ENCODE peak calls at places on chromosomes 12 and 14, in four cellular contexts. G is K562, C is HepG2, I is SK-N-SH. R is an unnamed sample.
A peak's percentile ranks its signal among the peaks of the same experiment; 100 is the strongest.

GRCh38 chr14:71287567-71287966 is 380.3 kb downstream of the PCNX1 start:
- DNase-seq in G (no peak), C (no peak), I (no peak), R (no peak)

GRCh38 chr14:75427126-75427481 is 718 bp upstream of the JDP2 start:
- DNase-seq in G (no peak), C (no peak), I (no peak), R (no peak)

GRCh38 chr14:104362761-104363605 is 216.6 kb upstream of the C14orf180 start:
- DNase-seq in G (no peak), C (no peak), I (peak; percentile 36), R (no peak)

GRCh38 chr12:21941522-21942376 is 523 bp upstream of the ABCC9 start:
- DNase-seq in G (no peak), C (no peak), I (peak; percentile 33), R (peak; percentile 71)

GRCh38 chr14:33691907-33692306 is 259.0 kb downstream of the EGLN3 start:
- DNase-seq in G (no peak), C (no peak), I (no peak), R (no peak)

GRCh38 chr12:108734200-108734906 is 3.0 kb upstream of the CORO1C start:
- DNase-seq in G (no peak), C (peak; percentile 98), I (no peak), R (no peak)

GRCh38 chr14:85536835-85537195 is 6.9 kb downstream of the FLRT2 start:
- DNase-seq in G (no peak), C (no peak), I (no peak), R (no peak)

GRCh38 chr12:94601972-94602517 is 48.3 kb downstream of the TMCC3 start:
- DNase-seq in G (no peak), C (no peak), I (no peak), R (no peak)

GRCh38 chr14:37641117-37641516 is 45.7 kb downstream of the TTC6 start:
- DNase-seq in G (no peak), C (no peak), I (no peak), R (no peak)

GRCh38 chr14:84090837-84091236 is 1439.1 kb upstream of the FLRT2 start:
- DNase-seq in G (no peak), C (no peak), I (no peak), R (no peak)

GRCh38 chr12:53051058-53051880 is 1.4 kb downstream of the TNS2 start:
- DNase-seq in G (no peak), C (peak; percentile 82), I (no peak), R (no peak)

GRCh38 chr12:89369166-89369565 is 16.9 kb upstream of the DUSP6 start:
- DNase-seq in G (no peak), C (no peak), I (no peak), R (no peak)

GRCh38 chr12:131841547-131841946 is 13.4 kb downstream of the MMP17 start:
- DNase-seq in G (no peak), C (no peak), I (no peak), R (no peak)

GRCh38 chr12:79373896-79374499 is 316.8 kb downstream of the PAWR start:
- DNase-seq in G (peak; percentile 38), C (peak; percentile 9), I (peak; percentile 74), R (peak; percentile 61)

GRCh38 chr14:70856851-70857498 is 47.7 kb upstream of the MAP3K9 start:
- DNase-seq in G (no peak), C (no peak), I (no peak), R (no peak)

GRCh38 chr14:55645845-55646832 is 66.1 kb downstream of the KTN1 start:
- DNase-seq in G (no peak), C (no peak), I (no peak), R (no peak)

GRCh38 chr12:52349196-52349595 is 18.1 kb downstream of the KRT85 start:
- DNase-seq in G (no peak), C (no peak), I (no peak), R (no peak)

GRCh38 chr12:92133795-92134637 is 11.6 kb downstream of the BTG1 start:
- DNase-seq in G (no peak), C (no peak), I (peak; percentile 28), R (no peak)

GRCh38 chr12:116393859-116394650 is 116.6 kb upstream of the MED13L start:
- DNase-seq in G (no peak), C (no peak), I (no peak), R (no peak)

GRCh38 chr12:43835656-43836454 is at the start of gene TMEM117:
- DNase-seq in G (peak; percentile 55), C (peak; percentile 25), I (peak; percentile 86), R (peak; percentile 70)

GRCh38 chr12:96368233-96368632 is 32.0 kb downstream of the CDK17 start:
- DNase-seq in G (no peak), C (no peak), I (no peak), R (no peak)

GRCh38 chr12:93408813-93409212 is 31.1 kb downstream of the NUDT4 start:
- DNase-seq in G (no peak), C (no peak), I (no peak), R (no peak)

GRCh38 chr12:30395190-30395589 is 300.5 kb downstream of the IPO8 start:
- DNase-seq in G (no peak), C (no peak), I (no peak), R (no peak)

GRCh38 chr12:56628671-56629458 is 1.3 kb downstream of the BAZ2A start:
- DNase-seq in G (no peak), C (peak; percentile 31), I (peak; percentile 72), R (peak; percentile 42)

GRCh38 chr14:75979071-75979571 is 2.7 kb downstream of the TGFB3 start:
- DNase-seq in G (peak; percentile 23), C (no peak), I (peak; percentile 74), R (peak; percentile 72)

GRCh38 chr12:101992091-101992490 is 69.7 kb downstream of the WASHC3 start:
- DNase-seq in G (no peak), C (no peak), I (no peak), R (no peak)

GRCh38 chr14:36162267-36162666 is 14.3 kb downstream of the PTCSC3 start:
- DNase-seq in G (no peak), C (no peak), I (no peak), R (no peak)

GRCh38 chr12:65925626-65926025 is 101.3 kb downstream of the HMGA2 start:
- DNase-seq in G (no peak), C (peak; percentile 25), I (no peak), R (no peak)

GRCh38 chr12:75706786-75707605 is 195.6 kb upstream of the KRR1 start:
- DNase-seq in G (peak; percentile 42), C (no peak), I (peak; percentile 29), R (no peak)

GRCh38 chr12:12992418-12993175 is 7.5 kb downstream of the HEBP1 start:
- DNase-seq in G (no peak), C (peak; percentile 43), I (no peak), R (no peak)

GRCh38 chr14:70685480-70686197 is 43.9 kb downstream of the TTC9 start:
- DNase-seq in G (no peak), C (no peak), I (no peak), R (peak; percentile 32)

GRCh38 chr12:75725505-75726120 is 214.2 kb upstream of the KRR1 start:
- DNase-seq in G (no peak), C (no peak), I (no peak), R (no peak)

GRCh38 chr12:104958009-104958945 is at the start of gene SLC41A2:
- DNase-seq in G (peak; percentile 89), C (peak; percentile 79), I (peak; percentile 98), R (peak; percentile 73)

GRCh38 chr12:85266391-85266790 is 13.6 kb upstream of the ALX1 start:
- DNase-seq in G (no peak), C (no peak), I (no peak), R (no peak)

GRCh38 chr14:65255583-65256443 is 153.5 kb upstream of the MAX start:
- DNase-seq in G (no peak), C (peak; percentile 69), I (peak; percentile 40), R (peak; percentile 84)

GRCh38 chr12:93484315-93484981 is 17.1 kb downstream of the MRPL42 start:
- DNase-seq in G (no peak), C (no peak), I (no peak), R (no peak)

GRCh38 chr12:87779858-87780498 is 249.2 kb downstream of the C12orf50 start:
- DNase-seq in G (no peak), C (no peak), I (no peak), R (no peak)

GRCh38 chr12:131312793-131313545 is 359.3 kb downstream of the ADGRD1 start:
- DNase-seq in G (no peak), C (no peak), I (no peak), R (no peak)

GRCh38 chr14:60485600-60486251 is at the start of gene C14orf39:
- DNase-seq in G (peak; percentile 80), C (no peak), I (peak; percentile 84), R (peak; percentile 68)

GRCh38 chr14:55536208-55536708 is 43.7 kb upstream of the KTN1 start:
- DNase-seq in G (no peak), C (no peak), I (no peak), R (no peak)

DNA sequence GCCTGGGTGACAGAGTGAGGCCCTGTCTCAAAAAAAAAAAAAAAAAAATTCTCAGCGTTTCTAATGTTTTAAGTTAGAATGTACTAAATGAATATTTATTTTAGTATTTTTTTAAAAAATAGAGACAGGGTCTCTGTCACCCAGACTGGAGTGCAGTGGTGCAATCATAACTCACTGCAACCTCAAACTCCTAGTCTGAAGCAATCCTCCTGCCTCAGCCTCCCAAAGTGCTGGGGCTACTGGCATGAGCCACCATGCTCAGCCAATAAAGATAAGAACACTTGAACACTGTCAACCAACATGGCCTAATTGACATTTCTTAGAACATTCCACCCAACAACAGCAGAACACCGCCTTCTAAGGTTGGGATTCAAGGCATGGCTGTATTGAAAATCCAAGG is 5.1 kb upstream of the DYNC1H1 start:
- DNase-seq in G (no peak), C (no peak), I (no peak), R (no peak)
- TF ChIP-seq FOXJ3 in G (no peak), C (no peak), I (no peak), R (no peak)

GRCh38 chr12:78305808-78306207 is 475.1 kb downstream of the NAV3 start:
- DNase-seq in G (no peak), C (no peak), I (no peak), R (no peak)

GRCh38 chr12:78306236-78306635 is 475.5 kb downstream of the NAV3 start:
- DNase-seq in G (no peak), C (no peak), I (no peak), R (no peak)

GRCh38 chr12:78308701-78309100 is 478.0 kb downstream of the NAV3 start:
- DNase-seq in G (no peak), C (no peak), I (no peak), R (no peak)
- TF ChIP-seq USF2 in G (no peak), C (no peak), I (no peak), R (no peak)

GRCh38 chr12:123879691-123880090 is 92.9 kb downstream of the CCDC92 start:
- DNase-seq in G (no peak), C (no peak), I (no peak), R (no peak)

DNA sequence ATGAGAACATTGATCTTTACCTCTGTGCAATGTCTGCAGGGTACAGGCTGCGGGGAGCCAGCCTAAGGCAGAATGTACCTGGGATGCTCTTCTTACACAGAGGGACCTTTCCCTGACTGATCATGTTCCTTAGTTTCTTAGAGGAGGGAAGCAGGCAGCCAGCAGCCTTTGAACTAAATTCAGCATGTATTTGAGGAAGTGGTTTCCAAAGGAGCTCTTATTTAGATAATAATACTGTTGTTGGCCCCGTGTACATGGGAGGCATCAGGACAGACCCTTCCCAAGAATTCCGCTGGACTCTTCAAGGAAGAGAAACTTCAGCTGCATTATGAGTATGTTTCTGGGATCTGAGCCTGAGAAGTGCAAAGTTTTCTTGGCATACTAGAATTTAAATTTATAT is 98.8 kb downstream of the CCDC92 start:
- DNase-seq in G (no peak), C (no peak), I (no peak), R (no peak)
- TF ChIP-seq FOXJ3 in G (no peak), C (no peak), I (no peak), R (no peak)

GRCh38 chr14:95361373-95362179 is 41.9 kb upstream of the CLMN start:
- DNase-seq in G (peak; percentile 71), C (no peak), I (peak; percentile 61), R (peak; percentile 81)
- TF ChIP-seq USF2 in G (no peak), C (no peak), I (no peak), R (peak; percentile 8)

GRCh38 chr12:71846322-71846940 is 6.9 kb downstream of the TBC1D15 start:
- DNase-seq in G (no peak), C (peak; percentile 33), I (peak; percentile 15), R (no peak)
- TF ChIP-seq FOXJ3 in G (no peak), C (no peak), I (no peak), R (no peak)